ENCODE peak calls at places on chromosomes 7 and 10, in eight cellular contexts. P is WTC11; Y is CD4-positive, alpha-beta T cell; N is thoracic aorta; X is RWPE1; O is HFFc6; C is adrenal gland; U is fibroblast of pulmonary artery. E is an unnamed sample.

GRCh38 chr7:31061185-31061584 is 9.1 kb downstream of the ADCYAP1R1 start:
- DNase-seq in P (peak; percentile 36), Y (no peak), N (no peak), X (no peak), O (no peak), C (no peak), U (no peak), E (no peak)

GRCh38 chr7:27187702-27188665 is 3.0 kb upstream of the HOXA11 start:
- DNase-seq in P (no peak), Y (peak; percentile 33), N (no peak), X (no peak), O (no peak), C (peak; percentile 5), U (no peak), E (peak; percentile 17)

GRCh38 chr7:101233907-101234547 is 3.6 kb downstream of the CLDN15 start:
- DNase-seq in P (no peak), Y (no peak), N (no peak), X (no peak), O (no peak), C (no peak), U (no peak), E (no peak)

GRCh38 chr7:74674166-74674565 is 16.6 kb downstream of the GTF2I start:
- DNase-seq in P (no peak), Y (no peak), N (no peak), X (no peak), O (no peak), C (no peak), U (no peak), E (no peak)

GRCh38 chr7:71472962-71473361 is 341.0 kb downstream of the GALNT17 start:
- DNase-seq in P (no peak), Y (no peak), N (no peak), X (no peak), O (no peak), C (no peak), U (no peak), E (no peak)

GRCh38 chr7:134827889-134828288 is 48.5 kb downstream of the CALD1 start:
- DNase-seq in P (no peak), Y (no peak), N (no peak), X (no peak), O (no peak), C (no peak), U (peak; percentile 91), E (no peak)

GRCh38 chr10:2150315-2150714 is 413.0 kb upstream of the ADARB2 start:
- DNase-seq in P (no peak), Y (no peak), N (no peak), X (no peak), O (no peak), C (no peak), U (no peak), E (no peak)

GRCh38 chr10:69387500-69387899 is 29.2 kb downstream of the TACR2 start:
- DNase-seq in P (no peak), Y (no peak), N (no peak), X (no peak), O (no peak), C (no peak), U (no peak), E (no peak)

GRCh38 chr7:141301544-141301943 is 227.7 kb downstream of the TMEM178B start:
- DNase-seq in P (no peak), Y (no peak), N (no peak), X (no peak), O (no peak), C (no peak), U (no peak), E (no peak)

GRCh38 chr10:119749455-119749854 is 23.6 kb downstream of the INPP5F start:
- DNase-seq in P (no peak), Y (no peak), N (no peak), X (no peak), O (no peak), C (no peak), U (no peak), E (no peak)

GRCh38 chr10:59091239-59091638 is 85.2 kb upstream of the PHYHIPL start:
- DNase-seq in P (no peak), Y (no peak), N (no peak), X (no peak), O (no peak), C (no peak), U (no peak), E (no peak)

DNA sequence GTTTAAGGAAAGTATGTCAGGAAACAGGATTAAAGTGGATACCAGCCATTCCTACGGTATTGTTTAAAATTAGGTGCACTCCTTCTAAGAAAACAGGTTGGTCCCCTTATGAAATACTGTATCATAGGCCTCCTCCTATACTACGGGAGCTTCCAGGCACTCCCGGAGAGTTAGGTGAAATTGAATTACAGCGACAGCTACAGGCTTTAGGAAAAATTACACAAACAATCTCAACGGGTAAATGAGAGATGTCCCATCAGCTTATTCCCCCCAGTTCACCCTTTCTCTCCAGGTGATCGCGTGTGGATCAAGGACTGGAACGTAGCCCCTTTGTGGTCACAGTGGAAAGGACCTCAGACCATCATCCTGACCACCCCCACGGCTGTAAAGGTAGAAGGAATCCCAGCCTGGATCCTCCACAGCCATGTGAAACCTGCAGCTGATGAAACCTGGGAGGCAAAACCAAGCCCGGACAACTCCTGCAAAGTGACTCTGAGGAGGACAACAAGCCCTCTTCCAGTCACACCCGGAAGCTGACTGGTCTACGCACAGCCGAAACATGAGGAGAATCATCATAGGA is 25.1 kb upstream of the GHITM start:
- DNase-seq in P (peak; percentile 11), Y (no peak), N (no peak), X (no peak), O (no peak), C (no peak), U (peak; percentile 2), E (no peak)
- TF ChIP-seq CTCF in P (peak; percentile 17), Y (no peak), N (no peak), X (no peak), O (peak; percentile 54), C (no peak), U (peak; percentile 31), E (no peak)

DNA sequence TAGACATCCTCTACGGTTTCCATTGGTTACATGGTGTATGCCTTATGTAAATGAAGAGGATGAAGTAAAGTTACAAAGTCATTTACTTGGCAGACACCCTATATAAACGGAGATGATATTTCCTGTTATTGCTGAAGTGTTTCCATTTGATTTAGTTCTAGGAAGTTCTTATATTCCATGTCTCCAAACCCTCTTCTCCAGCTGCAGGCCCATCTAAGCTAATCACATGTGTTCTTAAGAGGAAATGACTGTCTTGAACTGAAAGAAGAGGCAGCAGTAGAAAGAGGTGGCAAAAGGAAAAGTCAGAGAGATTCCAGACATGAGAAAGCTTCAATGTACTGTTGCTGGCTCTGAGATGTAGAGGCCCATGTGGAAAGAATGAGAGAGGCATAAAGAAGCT is 287.3 kb downstream of the GFRA1 start:
- DNase-seq in P (no peak), Y (no peak), N (no peak), X (no peak), O (no peak), C (no peak), U (no peak), E (no peak)
- TF ChIP-seq CTCF in P (no peak), Y (no peak), N (no peak), X (no peak), O (no peak), C (no peak), U (no peak), E (no peak)

DNA sequence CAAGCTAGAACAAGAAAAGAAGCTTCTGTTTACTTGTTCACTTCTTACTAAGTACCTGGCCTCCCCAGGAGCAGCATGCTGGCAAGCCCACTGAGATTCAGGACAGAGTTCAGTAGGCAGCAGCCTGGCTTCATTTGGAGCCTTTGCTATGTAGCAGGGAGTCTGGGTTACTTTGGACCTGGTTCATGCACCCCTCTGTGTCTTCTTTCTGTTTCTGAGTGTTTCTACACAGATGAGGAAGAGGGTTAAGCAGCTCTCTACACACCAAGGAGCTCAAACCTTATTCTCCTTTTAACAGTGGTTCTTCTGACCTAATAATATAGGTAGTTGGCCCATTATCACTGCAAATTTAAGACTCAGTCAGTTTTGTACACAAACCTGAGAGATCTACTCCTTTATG is 152.9 kb downstream of the ARID5B start:
- DNase-seq in P (no peak), Y (no peak), N (no peak), X (no peak), O (no peak), C (no peak), U (no peak), E (no peak)
- TF ChIP-seq CTCF in P (no peak), Y (no peak), N (no peak), X (no peak), O (no peak), C (no peak), U (no peak), E (no peak)

DNA sequence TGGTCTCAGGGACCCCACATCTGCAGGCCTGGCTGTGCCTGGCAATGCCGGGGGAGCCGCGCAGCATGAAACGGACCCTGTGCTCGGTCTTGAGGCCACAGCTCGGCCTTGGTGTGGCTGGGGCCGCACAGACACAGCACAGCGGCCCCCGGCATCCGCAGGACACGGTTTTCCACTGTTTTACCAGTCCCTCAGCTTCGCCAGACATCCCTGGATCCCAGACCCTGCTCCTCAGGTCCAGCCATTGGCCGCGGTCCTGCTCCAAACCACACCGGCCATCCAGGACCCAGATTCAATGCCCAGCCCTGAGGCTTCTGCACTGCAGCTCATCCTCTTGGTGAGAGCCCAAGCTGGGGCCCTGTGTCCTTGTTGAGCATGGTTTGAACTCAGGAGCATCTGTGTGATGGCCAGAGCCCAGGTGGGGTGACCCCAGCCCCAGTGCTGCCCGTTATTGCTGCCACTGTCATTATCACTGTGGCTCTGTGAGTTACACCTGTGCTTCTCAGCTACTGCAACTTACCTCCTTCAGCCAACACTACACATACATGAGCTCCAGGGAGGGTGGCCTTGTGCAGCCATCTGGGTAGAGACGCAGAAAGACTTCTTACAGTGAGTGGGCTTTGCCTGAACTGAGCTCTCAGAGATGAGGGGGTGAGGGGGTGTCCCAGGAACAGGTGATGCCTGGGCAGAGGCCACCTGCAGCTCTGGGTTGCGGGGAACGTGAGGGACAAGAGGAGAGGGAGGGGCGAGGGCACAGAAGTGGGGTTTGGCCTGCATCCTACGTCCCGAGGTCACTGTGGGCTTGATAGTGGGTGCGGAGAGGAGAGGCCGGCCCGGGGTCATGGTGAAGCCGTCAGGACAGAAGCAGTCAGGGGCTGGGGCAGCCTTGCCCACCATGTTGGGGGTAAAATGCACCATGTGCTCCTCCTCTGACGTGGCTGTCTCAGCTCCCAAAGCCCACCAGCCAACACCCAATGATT is 567.6 kb downstream of the PTPRN2 start:
- DNase-seq in P (no peak), Y (peak; percentile 17), N (no peak), X (no peak), O (no peak), C (no peak), U (no peak), E (no peak)
- TF ChIP-seq CTCF in P (no peak), Y (no peak), N (no peak), X (no peak), O (no peak), C (no peak), U (no peak), E (no peak)

GRCh38 chr10:64379898-64380297 is 858.7 kb downstream of the REEP3 start:
- DNase-seq in P (no peak), Y (no peak), N (no peak), X (no peak), O (no peak), C (peak; percentile 14), U (no peak), E (no peak)
- TF ChIP-seq CTCF in P (no peak), Y (no peak), N (no peak), X (no peak), O (no peak), C (no peak), U (no peak), E (no peak)

DNA sequence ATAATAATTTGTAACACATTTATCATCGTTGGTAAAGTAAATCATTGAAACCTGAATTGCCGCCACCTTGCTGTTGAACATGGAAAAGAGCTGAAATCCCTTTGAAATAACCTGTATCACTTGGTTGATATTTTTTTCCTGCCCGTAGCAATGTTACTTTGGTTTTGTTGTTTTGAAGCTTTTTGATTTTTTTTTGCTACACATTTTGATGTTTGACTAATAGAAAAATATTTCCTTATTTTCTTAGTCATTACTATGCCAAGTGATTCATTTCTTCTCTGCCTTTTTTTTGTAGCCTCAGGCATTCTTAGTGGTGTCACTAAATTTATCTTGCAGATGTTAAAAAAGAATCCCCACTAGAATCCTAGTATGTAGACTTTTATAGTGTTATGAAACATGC is 235.1 kb upstream of the MEOX2 start:
- DNase-seq in P (no peak), Y (no peak), N (no peak), X (peak; percentile 3), O (peak; percentile 75), C (no peak), U (peak; percentile 31), E (no peak)
- TF ChIP-seq CTCF in P (no peak), Y (no peak), N (no peak), X (no peak), O (peak; percentile 48), C (no peak), U (peak; percentile 4), E (no peak)

E was measured in natural killer cell.